ENCODE peak calls at places on chromosomes 1 and 21, in seven cellular contexts. P is adipocyte, U is IMR-90, W is AG04450, X is right cardiac atrium, F is cardiac muscle cell, E is mesendoderm. O is an unnamed sample.

GRCh38 chr1:196678510-196678884 is 26.7 kb downstream of the CFH start:
- DNase-seq in U (peak; percentile 81), X (no peak), F (no peak), W (peak; percentile 16), P (peak; percentile 71), E (peak; percentile 7), O (peak; percentile 87)

GRCh38 chr1:198001776-198002408 is 84.7 kb downstream of the LHX9 start:
- DNase-seq in X (no peak), F (no peak), U (peak; percentile 64), W (no peak), E (no peak), P (peak; percentile 66), O (peak; percentile 18)

GRCh38 chr1:6703016-6703415 is 1.4 kb upstream of the DNAJC11 start:
- DNase-seq in P (no peak), W (no peak), X (no peak), E (no peak), U (peak; percentile 35), F (no peak), O (no peak)

GRCh38 chr1:155174334-155175280 is 958 bp downstream of the TRIM46 start:
- DNase-seq in X (no peak), P (peak; percentile 54), W (no peak), F (no peak), U (peak; percentile 15), E (peak; percentile 47), O (peak; percentile 34)

GRCh38 chr1:162561616-162562451 is at the start of gene UAP1:
- DNase-seq in X (no peak), F (no peak), W (no peak), E (peak; percentile 11), U (no peak), P (no peak), O (no peak)

GRCh38 chr1:242784807-242785206 is 260.3 kb upstream of the PLD5 start:
- DNase-seq in P (no peak), E (no peak), U (no peak), W (no peak), X (no peak), F (no peak), O (no peak)

GRCh38 chr1:179447489-179447888 is 81.7 kb downstream of the AXDND1 start:
- DNase-seq in P (peak; percentile 1), F (peak; percentile 1), W (no peak), E (peak; percentile 75), X (no peak), U (peak; percentile 2), O (no peak)

GRCh38 chr21:38352536-38353219 is 95.9 kb downstream of the KCNJ15 start:
- DNase-seq in E (peak; percentile 83), W (peak; percentile 58), P (peak; percentile 86), X (peak; percentile 57), F (peak; percentile 68), U (peak; percentile 76), O (peak; percentile 64)

GRCh38 chr1:119275145-119275929 is 93.2 kb upstream of the HAO2 start:
- DNase-seq in F (peak; percentile 76), P (peak; percentile 90), U (peak; percentile 67), W (peak; percentile 32), X (peak; percentile 20), E (peak; percentile 67), O (peak; percentile 47)

GRCh38 chr21:24939288-24939687 is 668.0 kb downstream of the MRPL39 start:
- DNase-seq in F (no peak), E (no peak), P (no peak), W (no peak), U (no peak), X (no peak), O (peak; percentile 17)

GRCh38 chr1:155794605-155795265 is 62.3 kb downstream of the GON4L start:
- DNase-seq in U (peak; percentile 76), P (peak; percentile 3), X (no peak), F (no peak), E (no peak), W (peak; percentile 34), O (peak; percentile 31)

GRCh38 chr1:70528591-70529333 is 117.7 kb downstream of the CTH start:
- DNase-seq in E (peak; percentile 69), W (no peak), X (no peak), U (peak; percentile 33), F (peak; percentile 54), P (peak; percentile 66), O (peak; percentile 33)

GRCh38 chr1:7705048-7705907 is 65.8 kb upstream of the VAMP3 start:
- DNase-seq in E (peak; percentile 19), F (no peak), X (peak; percentile 38), U (no peak), W (no peak), P (no peak), O (no peak)
- H3K27me3 ChIP-seq in E (peaks cover 3% of the 10 kb centered on the region), F (peaks cover 75% of the 10 kb centered on the region), X (no peaks in the 10 kb centered on the region), U (peaks cover 60% of the 10 kb centered on the region), W (peaks cover 51% of the 10 kb centered on the region), P (peaks cover 57% of the 10 kb centered on the region), O (peaks cover 34% of the 10 kb centered on the region)

GRCh38 chr1:10834770-10835412 is 38.4 kb upstream of the CASZ1 start:
- DNase-seq in E (no peak), F (no peak), X (no peak), W (no peak), P (no peak), U (no peak), O (no peak)

GRCh38 chr1:10835423-10836421 is 39.3 kb upstream of the CASZ1 start:
- DNase-seq in X (no peak), W (no peak), F (peak; percentile 93), U (peak; percentile 36), P (peak; percentile 56), E (peak; percentile 96), O (peak; percentile 32)

GRCh38 chr1:10838541-10838940 is 42.1 kb upstream of the CASZ1 start:
- DNase-seq in X (no peak), W (no peak), U (no peak), P (no peak), E (no peak), F (no peak), O (no peak)

GRCh38 chr1:10839188-10839770 is 42.8 kb upstream of the CASZ1 start:
- DNase-seq in F (no peak), E (no peak), P (no peak), X (no peak), U (no peak), W (no peak), O (no peak)

DNA sequence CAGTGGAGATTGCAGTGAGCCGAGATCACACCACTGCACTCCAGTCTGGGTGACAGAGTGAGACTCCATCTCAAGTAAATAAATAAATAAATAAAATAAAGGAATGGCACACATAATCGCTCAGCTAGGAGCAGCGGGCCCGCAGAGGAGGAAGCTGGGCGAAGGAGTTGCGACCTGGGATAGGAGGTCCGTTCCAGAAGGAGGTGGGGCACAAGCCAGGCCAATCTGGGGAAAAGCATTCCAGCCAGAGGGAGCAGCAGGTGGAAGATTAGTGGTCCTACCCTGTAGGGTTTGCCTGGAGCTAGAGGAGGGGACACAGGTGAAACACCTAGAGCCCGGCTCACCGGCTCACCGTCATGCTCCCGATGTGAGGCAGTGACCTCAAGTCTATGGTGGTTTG is 40.3 kb upstream of the CASZ1 start:
- DNase-seq in U (no peak), X (no peak), W (no peak), P (no peak), F (no peak), E (no peak), O (no peak)
- H3K27me3 ChIP-seq in U (peaks cover 51% of the 10 kb centered on the region), X (no peaks in the 10 kb centered on the region), W (peaks cover 26% of the 10 kb centered on the region), P (peaks cover 67% of the 10 kb centered on the region), F (no peaks in the 10 kb centered on the region), E (no peaks in the 10 kb centered on the region), O (peaks cover 3% of the 10 kb centered on the region)

GRCh38 chr1:1962752-1963151 is 40.8 kb downstream of the CFAP74 start:
- DNase-seq in F (no peak), E (no peak), W (no peak), P (no peak), X (no peak), U (no peak), O (no peak)
- H3K27me3 ChIP-seq in F (no peaks in the 10 kb centered on the region), E (no peaks in the 10 kb centered on the region), W (peaks cover 33% of the 10 kb centered on the region), P (peaks cover 43% of the 10 kb centered on the region), X (no peaks in the 10 kb centered on the region), U (peaks cover 42% of the 10 kb centered on the region), O (peaks cover 6% of the 10 kb centered on the region)

DNA sequence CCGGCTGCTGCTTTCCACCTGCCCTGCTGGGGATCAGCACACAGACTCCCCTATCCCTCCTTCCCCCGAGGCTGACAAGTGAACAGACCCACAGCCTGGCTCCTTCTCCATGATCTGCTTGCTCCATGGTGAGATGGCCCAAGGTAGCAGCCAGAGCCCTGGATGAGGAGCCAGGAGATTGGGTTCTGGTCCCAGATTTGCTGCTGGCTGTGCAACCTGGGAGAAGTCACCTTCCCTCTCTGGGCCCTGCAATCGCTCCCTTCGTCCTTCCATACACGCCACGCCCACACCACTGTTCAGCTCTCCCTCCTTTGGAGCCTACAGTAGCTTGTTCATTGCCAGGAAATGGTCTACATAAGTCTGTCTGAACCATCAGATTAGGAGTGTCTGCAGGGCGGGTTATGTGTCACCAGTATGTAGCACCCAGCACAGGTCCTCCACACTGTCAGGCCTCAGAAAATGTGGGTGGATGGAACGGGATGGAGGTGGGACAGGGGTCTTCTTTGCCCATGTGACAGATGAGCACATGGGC is 9.2 kb upstream of the EPHA8 start:
- DNase-seq in X (no peak), E (no peak), U (no peak), F (no peak), P (no peak), W (no peak), O (no peak)
- H3K27me3 ChIP-seq in X (no peaks in the 10 kb centered on the region), E (no peaks in the 10 kb centered on the region), U (peaks cover 89% of the 10 kb centered on the region), F (peaks cover 8% of the 10 kb centered on the region), P (peaks cover 72% of the 10 kb centered on the region), W (peaks cover 77% of the 10 kb centered on the region), O (peaks cover 22% of the 10 kb centered on the region)

DNA sequence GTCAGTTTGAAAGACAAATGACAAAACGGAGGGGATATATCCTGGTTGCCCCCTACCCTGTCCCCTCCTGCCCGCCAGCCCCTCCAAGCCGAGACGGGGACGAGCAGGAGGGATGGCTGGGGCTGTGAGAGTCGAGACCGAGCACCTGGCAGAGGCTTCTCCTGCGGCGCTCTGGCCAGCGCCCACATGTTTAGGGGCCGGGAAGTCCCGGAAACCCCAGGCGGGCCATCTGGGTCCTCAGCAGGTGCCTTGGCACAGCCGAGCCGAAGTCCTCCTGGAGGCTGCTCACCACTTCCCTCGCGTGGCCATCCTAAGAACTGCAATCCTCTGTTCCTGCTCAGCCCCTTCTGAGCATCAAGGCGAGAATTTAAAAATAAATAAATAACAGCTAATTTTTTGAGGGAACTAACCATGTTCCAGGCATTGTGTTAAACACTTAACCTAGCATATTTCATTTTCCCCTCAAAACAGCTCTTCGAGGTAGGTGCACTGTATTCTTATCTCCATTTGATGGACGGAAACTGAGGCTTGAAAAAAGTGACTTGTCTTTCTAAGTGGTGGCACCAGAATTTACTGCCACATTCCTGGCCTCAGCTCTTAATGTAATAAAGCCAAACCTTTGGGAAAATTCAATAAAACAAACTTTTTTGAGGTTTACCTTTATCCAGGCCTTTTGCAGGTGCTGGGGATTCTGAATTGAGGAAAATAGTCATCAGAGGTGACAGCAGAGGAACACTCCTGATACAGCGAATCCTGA is 3.5 kb upstream of the RIMS3 start:
- DNase-seq in F (peak; percentile 78), E (peak; percentile 67), X (peak; percentile 73), W (peak; percentile 18), P (peak; percentile 88), U (peak; percentile 57), O (peak; percentile 62)
- H3K27me3 ChIP-seq in F (no peaks in the 10 kb centered on the region), E (no peaks in the 10 kb centered on the region), X (no peaks in the 10 kb centered on the region), W (peaks cover 25% of the 10 kb centered on the region), P (peaks cover 36% of the 10 kb centered on the region), U (peaks cover 18% of the 10 kb centered on the region), O (peaks cover 7% of the 10 kb centered on the region)